ENCODE peak calls at places on chromosome 10, in ten cellular contexts. R, Q, B, Z, C, T, L, E, I and A are unnamed samples.

GRCh38 chr10:50216894-50217293 is 34.4 kb downstream of the ASAH2 start:
- DNase-seq in T (peak), Z (no peak), E (no peak), Q (no peak), C (no peak), L (peak), B (peak), R (peak), I (no peak), A (no peak)

GRCh38 chr10:4131407-4132215 is 346.6 kb upstream of the KLF6 start:
- DNase-seq in L (peak), Q (no peak), B (peak), I (peak), T (no peak), C (peak), E (no peak), Z (no peak), R (peak), A (no peak)

GRCh38 chr10:4013651-4014085 is 228.7 kb upstream of the KLF6 start:
- DNase-seq in R (no peak), C (peak), Z (no peak), E (no peak), Q (peak), T (peak), L (no peak), B (no peak), I (no peak), A (no peak)

GRCh38 chr10:112953075-112953501 is 3.0 kb downstream of the TCF7L2 start:
- DNase-seq in I (no peak), E (no peak), C (no peak), Q (peak), L (no peak), B (no peak), T (no peak), Z (no peak), R (peak), A (no peak)

GRCh38 chr10:8691498-8692017 is 637.1 kb downstream of the GATA3 start:
- DNase-seq in B (no peak), Q (no peak), C (no peak), E (no peak), I (no peak), R (no peak), Z (no peak), L (peak), T (no peak), A (no peak)

GRCh38 chr10:114638874-114639625 is 19.0 kb downstream of the ABLIM1 start:
- DNase-seq in E (no peak), Q (no peak), L (no peak), R (peak), B (peak), C (no peak), Z (no peak), T (no peak), I (no peak), A (no peak)

GRCh38 chr10:103241262-103242011 is 4.2 kb upstream of the RPEL1 start:
- DNase-seq in Q (peak), Z (peak), T (peak), R (peak), B (peak), I (no peak), E (no peak), C (no peak), L (peak), A (no peak)

GRCh38 chr10:126387931-126388911 is at the start of gene ADAM12:
- DNase-seq in L (peak), R (peak), B (peak), C (peak), Q (peak), E (no peak), T (no peak), I (no peak), Z (peak), A (no peak)

GRCh38 chr10:104041891-104042535 is 43.7 kb downstream of the COL17A1 start:
- DNase-seq in Z (no peak), E (peak), I (no peak), T (no peak), R (no peak), B (no peak), Q (no peak), C (no peak), L (no peak), A (no peak)